ENCODE peak calls at places on chromosomes 12 and 14, in four cellular contexts. D is adrenal gland; E is NAMALWA; Y is stimulated activated CD4-positive, alpha-beta T cell treated with anti-CD3 and anti-CD28 coated beads, Interleukin-4, amount 100 ng/mL, for 24 hours. M is an unnamed sample.

GRCh38 chr14:57928732-57929131 is 62.8 kb upstream of the SLC35F4 start:
- DNase-seq in Y (no peak), E (peak), D (no peak), M (no peak)

GRCh38 chr14:52332269-52332668 is 18.2 kb downstream of the PTGER2 start:
- DNase-seq in Y (no peak), D (no peak), E (no peak), M (no peak)

GRCh38 chr12:66624806-66625205 is 54.1 kb downstream of the GRIP1 start:
- DNase-seq in D (no peak), Y (no peak), E (peak), M (no peak)

GRCh38 chr12:99386907-99387306 is 260.6 kb upstream of the GARIN6 start:
- DNase-seq in D (no peak), E (peak), Y (no peak), M (peak)

GRCh38 chr14:58104808-58105207 is 47.2 kb downstream of the ARMH4 start:
- DNase-seq in E (no peak), Y (no peak), D (no peak), M (peak)

GRCh38 chr14:66237701-66238100 is 248.5 kb upstream of the CCDC196 start:
- DNase-seq in Y (no peak), E (no peak), D (no peak), M (no peak)

GRCh38 chr12:113413488-113413939 is 8.7 kb upstream of the SDSL start:
- DNase-seq in E (no peak), Y (no peak), D (no peak), M (peak)

GRCh38 chr14:59823190-59823589 is 47.4 kb downstream of the RTN1 start:
- DNase-seq in E (no peak), Y (no peak), D (no peak), M (no peak)

GRCh38 chr12:51926718-51927117 is 19.4 kb downstream of the ACVRL1 start:
- DNase-seq in Y (peak), E (peak), D (no peak), M (peak)

GRCh38 chr14:98634043-98634820 is 637.8 kb downstream of the BCL11B start:
- DNase-seq in Y (no peak), D (no peak), E (no peak), M (no peak)

GRCh38 chr14:71355324-71356201 is 448.3 kb downstream of the PCNX1 start:
- DNase-seq in E (no peak), Y (no peak), D (peak), M (peak)

GRCh38 chr14:22646570-22647254 is 2.6 kb upstream of the OR6J1 start:
- DNase-seq in Y (no peak), D (no peak), E (no peak), M (peak)

GRCh38 chr14:90398315-90398811 is 1.5 kb downstream of the CALM1 start:
- DNase-seq in Y (peak), E (peak), D (peak), M (no peak)

GRCh38 chr12:132710062-132710421 is 600 bp upstream of the PGAM5 start:
- DNase-seq in E (no peak), Y (no peak), D (no peak), M (no peak)

GRCh38 chr12:13798162-13798561 is 183.2 kb downstream of the GRIN2B start:
- DNase-seq in E (no peak), D (no peak), Y (no peak), M (no peak)

GRCh38 chr12:480831-481230 is 21.1 kb downstream of the B4GALNT3 start:
- DNase-seq in D (no peak), Y (no peak), E (no peak), M (peak)

GRCh38 chr12:129325566-129325965 is 472.3 kb downstream of the GLT1D1 start:
- DNase-seq in Y (no peak), D (no peak), E (no peak), M (no peak)

GRCh38 chr12:105245291-105245690 is 9.3 kb upstream of the APPL2 start:
- DNase-seq in E (no peak), D (no peak), Y (no peak), M (no peak)

GRCh38 chr14:52119030-52119429 is 50.2 kb upstream of the NID2 start:
- DNase-seq in D (no peak), E (no peak), Y (no peak), M (no peak)

GRCh38 chr12:27014859-27015729 is 910 bp upstream of the TM7SF3 start:
- DNase-seq in D (no peak), E (no peak), Y (no peak), M (no peak)

GRCh38 chr12:105933671-105934665 is 204.8 kb downstream of the NUAK1 start:
- DNase-seq in Y (no peak), E (no peak), D (peak), M (peak)

GRCh38 chr14:22380511-22381455 is 208.2 kb downstream of the DAD1 start:
- DNase-seq in Y (no peak), E (no peak), D (no peak), M (peak)

GRCh38 chr14:64920465-64920864 is 6.2 kb downstream of the CHURC1 start:
- DNase-seq in Y (no peak), D (no peak), E (no peak), M (no peak)

GRCh38 chr12:46386877-46387629 is 14.5 kb upstream of the SLC38A2 start:
- DNase-seq in D (no peak), Y (no peak), E (peak), M (peak)

GRCh38 chr14:55127491-55127951 is 1.5 kb upstream of the LGALS3 start:
- DNase-seq in D (no peak), Y (no peak), E (no peak), M (peak)

GRCh38 chr12:50077099-50077498 is 8.0 kb upstream of the SMARCD1 start:
- DNase-seq in D (no peak), E (no peak), Y (no peak), M (no peak)

GRCh38 chr14:74532246-74532645 is 38.7 kb downstream of the ISCA2 start:
- DNase-seq in E (no peak), D (no peak), Y (no peak), M (no peak)

GRCh38 chr12:131542351-131542750 is 168.5 kb upstream of the SFSWAP start:
- DNase-seq in Y (no peak), E (no peak), D (no peak), M (no peak)

GRCh38 chr12:127107744-127108143 is 1159.2 kb upstream of the TMEM132C start:
- DNase-seq in D (no peak), Y (no peak), E (no peak), M (no peak)

GRCh38 chr14:57295261-57295660 is 26.5 kb downstream of the AP5M1 start:
- DNase-seq in Y (no peak), E (no peak), D (no peak), M (no peak)